ENCODE peak calls at places on chromosomes 6 and 20, in six cellular contexts. One of them, this sample, is unnamed.

GRCh38 chr20:30168800-30169138 is 1088.7 kb upstream of the DEFB115 start:
- DNase-seq in cardiac muscle cell: no peak
- DNase-seq in PC-9: no peak
- DNase-seq in dorsolateral prefrontal cortex: no peak
- DNase-seq in activated CD4-positive, alpha-beta T cell treated with anti-CD3 and anti-CD28 coated beads, Interleukin-2, amount 10 ng/mL, durations not matched to agents 7 days and 5 days: no peak
- DNase-seq in activated naive CD4-positive, alpha-beta T cell treated with anti-CD3 and anti-CD28 coated beads, Interleukin-2, amount 10 ng/mL, durations not matched to agents 7 days and 5 days: no peak
- DNase-seq in this sample: no peak

GRCh38 chr6:10300071-10300470 is 114.8 kb downstream of the TFAP2A start:
- DNase-seq in dorsolateral prefrontal cortex: no peak
- DNase-seq in PC-9: peak; percentile 58
- DNase-seq in cardiac muscle cell: no peak
- DNase-seq in activated CD4-positive, alpha-beta T cell treated with anti-CD3 and anti-CD28 coated beads, Interleukin-2, amount 10 ng/mL, durations not matched to agents 7 days and 5 days: no peak
- DNase-seq in activated naive CD4-positive, alpha-beta T cell treated with anti-CD3 and anti-CD28 coated beads, Interleukin-2, amount 10 ng/mL, durations not matched to agents 7 days and 5 days: no peak
- DNase-seq in this sample: no peak

GRCh38 chr20:59004763-59005522 is 2.1 kb downstream of the CTSZ start:
- DNase-seq in PC-9: no peak
- DNase-seq in dorsolateral prefrontal cortex: no peak
- DNase-seq in cardiac muscle cell: no peak
- DNase-seq in activated naive CD4-positive, alpha-beta T cell treated with anti-CD3 and anti-CD28 coated beads, Interleukin-2, amount 10 ng/mL, durations not matched to agents 7 days and 5 days: peak; percentile 67
- DNase-seq in activated CD4-positive, alpha-beta T cell treated with anti-CD3 and anti-CD28 coated beads, Interleukin-2, amount 10 ng/mL, durations not matched to agents 7 days and 5 days: peak; percentile 58
- DNase-seq in this sample: no peak

GRCh38 chr20:51563141-51563596 is 20.6 kb upstream of the NFATC2 start:
- DNase-seq in activated naive CD4-positive, alpha-beta T cell treated with anti-CD3 and anti-CD28 coated beads, Interleukin-2, amount 10 ng/mL, durations not matched to agents 7 days and 5 days: no peak
- DNase-seq in PC-9: no peak
- DNase-seq in activated CD4-positive, alpha-beta T cell treated with anti-CD3 and anti-CD28 coated beads, Interleukin-2, amount 10 ng/mL, durations not matched to agents 7 days and 5 days: no peak
- DNase-seq in cardiac muscle cell: no peak
- DNase-seq in dorsolateral prefrontal cortex: no peak
- DNase-seq in this sample: no peak

GRCh38 chr20:47353224-47353696 is 3.2 kb downstream of the ZMYND8 start:
- DNase-seq in activated naive CD4-positive, alpha-beta T cell treated with anti-CD3 and anti-CD28 coated beads, Interleukin-2, amount 10 ng/mL, durations not matched to agents 7 days and 5 days: no peak
- DNase-seq in dorsolateral prefrontal cortex: no peak
- DNase-seq in activated CD4-positive, alpha-beta T cell treated with anti-CD3 and anti-CD28 coated beads, Interleukin-2, amount 10 ng/mL, durations not matched to agents 7 days and 5 days: no peak
- DNase-seq in PC-9: no peak
- DNase-seq in cardiac muscle cell: no peak
- DNase-seq in this sample: no peak

GRCh38 chr20:43446361-43446879 is 11.3 kb upstream of the SRSF6 start:
- DNase-seq in dorsolateral prefrontal cortex: no peak
- DNase-seq in activated naive CD4-positive, alpha-beta T cell treated with anti-CD3 and anti-CD28 coated beads, Interleukin-2, amount 10 ng/mL, durations not matched to agents 7 days and 5 days: no peak
- DNase-seq in PC-9: peak; percentile 23
- DNase-seq in cardiac muscle cell: no peak
- DNase-seq in activated CD4-positive, alpha-beta T cell treated with anti-CD3 and anti-CD28 coated beads, Interleukin-2, amount 10 ng/mL, durations not matched to agents 7 days and 5 days: no peak
- DNase-seq in this sample: no peak

GRCh38 chr20:46583411-46584214 is 33.2 kb upstream of the OCSTAMP start:
- DNase-seq in PC-9: no peak
- DNase-seq in activated CD4-positive, alpha-beta T cell treated with anti-CD3 and anti-CD28 coated beads, Interleukin-2, amount 10 ng/mL, durations not matched to agents 7 days and 5 days: no peak
- DNase-seq in cardiac muscle cell: no peak
- DNase-seq in activated naive CD4-positive, alpha-beta T cell treated with anti-CD3 and anti-CD28 coated beads, Interleukin-2, amount 10 ng/mL, durations not matched to agents 7 days and 5 days: no peak
- DNase-seq in dorsolateral prefrontal cortex: no peak
- DNase-seq in this sample: no peak

GRCh38 chr6:147321260-147321659 is 117.0 kb downstream of the STXBP5 start:
- DNase-seq in cardiac muscle cell: no peak
- DNase-seq in dorsolateral prefrontal cortex: no peak
- DNase-seq in activated CD4-positive, alpha-beta T cell treated with anti-CD3 and anti-CD28 coated beads, Interleukin-2, amount 10 ng/mL, durations not matched to agents 7 days and 5 days: no peak
- DNase-seq in PC-9: no peak
- DNase-seq in activated naive CD4-positive, alpha-beta T cell treated with anti-CD3 and anti-CD28 coated beads, Interleukin-2, amount 10 ng/mL, durations not matched to agents 7 days and 5 days: no peak
- DNase-seq in this sample: no peak

GRCh38 chr6:3026811-3027626 is 27.3 kb downstream of the NQO2 start:
- DNase-seq in PC-9: no peak
- DNase-seq in cardiac muscle cell: peak; percentile 21
- DNase-seq in dorsolateral prefrontal cortex: no peak
- DNase-seq in activated CD4-positive, alpha-beta T cell treated with anti-CD3 and anti-CD28 coated beads, Interleukin-2, amount 10 ng/mL, durations not matched to agents 7 days and 5 days: peak; percentile 72
- DNase-seq in activated naive CD4-positive, alpha-beta T cell treated with anti-CD3 and anti-CD28 coated beads, Interleukin-2, amount 10 ng/mL, durations not matched to agents 7 days and 5 days: peak; percentile 66
- DNase-seq in this sample: no peak

GRCh38 chr6:99587792-99588191 is 18.8 kb upstream of the PRDM13 start:
- DNase-seq in cardiac muscle cell: no peak
- DNase-seq in activated CD4-positive, alpha-beta T cell treated with anti-CD3 and anti-CD28 coated beads, Interleukin-2, amount 10 ng/mL, durations not matched to agents 7 days and 5 days: no peak
- DNase-seq in PC-9: no peak
- DNase-seq in activated naive CD4-positive, alpha-beta T cell treated with anti-CD3 and anti-CD28 coated beads, Interleukin-2, amount 10 ng/mL, durations not matched to agents 7 days and 5 days: no peak
- DNase-seq in dorsolateral prefrontal cortex: no peak
- DNase-seq in this sample: no peak

GRCh38 chr6:56803594-56803993 is 151.3 kb upstream of the BEND6 start:
- DNase-seq in activated naive CD4-positive, alpha-beta T cell treated with anti-CD3 and anti-CD28 coated beads, Interleukin-2, amount 10 ng/mL, durations not matched to agents 7 days and 5 days: no peak
- DNase-seq in PC-9: no peak
- DNase-seq in activated CD4-positive, alpha-beta T cell treated with anti-CD3 and anti-CD28 coated beads, Interleukin-2, amount 10 ng/mL, durations not matched to agents 7 days and 5 days: no peak
- DNase-seq in cardiac muscle cell: peak; percentile 77
- DNase-seq in dorsolateral prefrontal cortex: no peak
- DNase-seq in this sample: peak; percentile 8

GRCh38 chr20:33670715-33671499 is 3.3 kb downstream of the NECAB3 start:
- DNase-seq in activated naive CD4-positive, alpha-beta T cell treated with anti-CD3 and anti-CD28 coated beads, Interleukin-2, amount 10 ng/mL, durations not matched to agents 7 days and 5 days: no peak
- DNase-seq in cardiac muscle cell: no peak
- DNase-seq in activated CD4-positive, alpha-beta T cell treated with anti-CD3 and anti-CD28 coated beads, Interleukin-2, amount 10 ng/mL, durations not matched to agents 7 days and 5 days: no peak
- DNase-seq in dorsolateral prefrontal cortex: no peak
- DNase-seq in PC-9: no peak
- DNase-seq in this sample: no peak

GRCh38 chr20:32585011-32585518 is at the start of gene NOL4L:
- DNase-seq in PC-9: no peak
- DNase-seq in cardiac muscle cell: peak; percentile 50
- DNase-seq in dorsolateral prefrontal cortex: no peak
- DNase-seq in activated CD4-positive, alpha-beta T cell treated with anti-CD3 and anti-CD28 coated beads, Interleukin-2, amount 10 ng/mL, durations not matched to agents 7 days and 5 days: peak; percentile 27
- DNase-seq in activated naive CD4-positive, alpha-beta T cell treated with anti-CD3 and anti-CD28 coated beads, Interleukin-2, amount 10 ng/mL, durations not matched to agents 7 days and 5 days: peak; percentile 62
- DNase-seq in this sample: no peak

GRCh38 chr20:50048420-50049166 is 64.4 kb downstream of the UBE2V1 start:
- DNase-seq in activated naive CD4-positive, alpha-beta T cell treated with anti-CD3 and anti-CD28 coated beads, Interleukin-2, amount 10 ng/mL, durations not matched to agents 7 days and 5 days: no peak
- DNase-seq in activated CD4-positive, alpha-beta T cell treated with anti-CD3 and anti-CD28 coated beads, Interleukin-2, amount 10 ng/mL, durations not matched to agents 7 days and 5 days: peak; percentile 16
- DNase-seq in PC-9: no peak
- DNase-seq in dorsolateral prefrontal cortex: no peak
- DNase-seq in cardiac muscle cell: peak; percentile 43
- DNase-seq in this sample: no peak

GRCh38 chr6:52616271-52616670 is 39.4 kb upstream of the TRAM2 start:
- DNase-seq in PC-9: no peak
- DNase-seq in cardiac muscle cell: no peak
- DNase-seq in activated CD4-positive, alpha-beta T cell treated with anti-CD3 and anti-CD28 coated beads, Interleukin-2, amount 10 ng/mL, durations not matched to agents 7 days and 5 days: no peak
- DNase-seq in dorsolateral prefrontal cortex: no peak
- DNase-seq in activated naive CD4-positive, alpha-beta T cell treated with anti-CD3 and anti-CD28 coated beads, Interleukin-2, amount 10 ng/mL, durations not matched to agents 7 days and 5 days: no peak
- DNase-seq in this sample: no peak

GRCh38 chr6:95197590-95197989 is 379.7 kb upstream of the MANEA start:
- DNase-seq in cardiac muscle cell: no peak
- DNase-seq in activated naive CD4-positive, alpha-beta T cell treated with anti-CD3 and anti-CD28 coated beads, Interleukin-2, amount 10 ng/mL, durations not matched to agents 7 days and 5 days: no peak
- DNase-seq in activated CD4-positive, alpha-beta T cell treated with anti-CD3 and anti-CD28 coated beads, Interleukin-2, amount 10 ng/mL, durations not matched to agents 7 days and 5 days: no peak
- DNase-seq in dorsolateral prefrontal cortex: no peak
- DNase-seq in PC-9: no peak
- DNase-seq in this sample: no peak

GRCh38 chr6:116101790-116102189 is 1.1 kb downstream of the NT5DC1 start:
- DNase-seq in activated CD4-positive, alpha-beta T cell treated with anti-CD3 and anti-CD28 coated beads, Interleukin-2, amount 10 ng/mL, durations not matched to agents 7 days and 5 days: no peak
- DNase-seq in cardiac muscle cell: no peak
- DNase-seq in dorsolateral prefrontal cortex: no peak
- DNase-seq in PC-9: no peak
- DNase-seq in activated naive CD4-positive, alpha-beta T cell treated with anti-CD3 and anti-CD28 coated beads, Interleukin-2, amount 10 ng/mL, durations not matched to agents 7 days and 5 days: no peak
- DNase-seq in this sample: no peak

GRCh38 chr6:1526689-1527088 is 83.0 kb upstream of the FOXC1 start:
- DNase-seq in PC-9: no peak
- DNase-seq in cardiac muscle cell: peak; percentile 27
- DNase-seq in activated naive CD4-positive, alpha-beta T cell treated with anti-CD3 and anti-CD28 coated beads, Interleukin-2, amount 10 ng/mL, durations not matched to agents 7 days and 5 days: no peak
- DNase-seq in activated CD4-positive, alpha-beta T cell treated with anti-CD3 and anti-CD28 coated beads, Interleukin-2, amount 10 ng/mL, durations not matched to agents 7 days and 5 days: no peak
- DNase-seq in dorsolateral prefrontal cortex: no peak
- DNase-seq in this sample: no peak

GRCh38 chr6:169738204-169738971 is 13.0 kb downstream of the DYNLT2 start:
- DNase-seq in activated CD4-positive, alpha-beta T cell treated with anti-CD3 and anti-CD28 coated beads, Interleukin-2, amount 10 ng/mL, durations not matched to agents 7 days and 5 days: no peak
- DNase-seq in activated naive CD4-positive, alpha-beta T cell treated with anti-CD3 and anti-CD28 coated beads, Interleukin-2, amount 10 ng/mL, durations not matched to agents 7 days and 5 days: no peak
- DNase-seq in dorsolateral prefrontal cortex: no peak
- DNase-seq in cardiac muscle cell: peak; percentile 11
- DNase-seq in PC-9: no peak
- DNase-seq in this sample: no peak

GRCh38 chr6:31010393-31011060 is at the start of gene MUC22:
- DNase-seq in activated CD4-positive, alpha-beta T cell treated with anti-CD3 and anti-CD28 coated beads, Interleukin-2, amount 10 ng/mL, durations not matched to agents 7 days and 5 days: no peak
- DNase-seq in cardiac muscle cell: peak; percentile 35
- DNase-seq in activated naive CD4-positive, alpha-beta T cell treated with anti-CD3 and anti-CD28 coated beads, Interleukin-2, amount 10 ng/mL, durations not matched to agents 7 days and 5 days: no peak
- DNase-seq in dorsolateral prefrontal cortex: no peak
- DNase-seq in PC-9: no peak
- DNase-seq in this sample: no peak